ENCODE peak calls at places on chromosome 22, in six cellular contexts. Z is tibial nerve, U is brain microvascular endothelial cell, G is mammary epithelial cell, O is hepatocyte, S is GM23338. L is an unnamed sample.

GRCh38 chr22:40560551-40560950 is 76.0 kb downstream of the MRTFA start:
- DNase-seq in O (no peak), U (peak; percentile 45), S (no peak), G (peak; percentile 21), Z (no peak), L (peak; percentile 44)

GRCh38 chr22:42279425-42280020 is 9.1 kb upstream of the TCF20 start:
- DNase-seq in S (no peak), Z (no peak), G (no peak), O (no peak), U (no peak), L (no peak)

GRCh38 chr22:45565171-45565570 is 62.5 kb downstream of the FBLN1 start:
- DNase-seq in O (no peak), G (no peak), S (no peak), Z (no peak), U (no peak), L (no peak)

GRCh38 chr22:43211941-43212433 is 25.1 kb upstream of the TTLL12 start:
- DNase-seq in Z (no peak), O (no peak), U (no peak), G (no peak), S (no peak), L (no peak)

GRCh38 chr22:29149841-29150555 is 55.7 kb upstream of the EMID1 start:
- DNase-seq in Z (peak; percentile 43), S (no peak), U (no peak), O (no peak), G (no peak), L (no peak)

GRCh38 chr22:33869946-33870345 is 50.3 kb downstream of the LARGE1 start:
- DNase-seq in S (no peak), Z (no peak), G (no peak), U (no peak), O (no peak), L (no peak)

GRCh38 chr22:42990131-42990838 is 24.7 kb downstream of the PACSIN2 start:
- DNase-seq in S (peak; percentile 51), U (peak; percentile 79), O (peak; percentile 72), G (peak; percentile 88), Z (no peak), L (peak; percentile 24)

GRCh38 chr22:46695346-46696224 is 42.5 kb downstream of the CERK start:
- DNase-seq in Z (no peak), S (no peak), G (no peak), O (no peak), U (no peak), L (no peak)

GRCh38 chr22:24686280-24686679 is 83.3 kb downstream of the GGT1 start:
- DNase-seq in S (no peak), Z (no peak), U (no peak), G (no peak), O (no peak), L (no peak)

GRCh38 chr22:40040927-40041326 is 46.2 kb downstream of the FAM83F start:
- DNase-seq in O (peak; percentile 50), S (no peak), G (peak; percentile 67), Z (peak; percentile 51), U (peak; percentile 47), L (no peak)

GRCh38 chr22:45218974-45219373 is 21.7 kb downstream of the KIAA0930 start:
- DNase-seq in O (no peak), G (no peak), S (no peak), U (peak; percentile 17), Z (no peak), L (no peak)

GRCh38 chr22:50184541-50185383 is 951 bp upstream of the TRABD start:
- DNase-seq in Z (no peak), S (peak; percentile 61), G (no peak), U (no peak), O (no peak), L (no peak)

GRCh38 chr22:25564979-25565677 is 653 bp downstream of the GRK3 start:
- DNase-seq in S (peak; percentile 91), U (no peak), G (peak; percentile 41), Z (no peak), O (peak; percentile 27), L (peak; percentile 44)

GRCh38 chr22:33600113-33600512 is 320.2 kb downstream of the LARGE1 start:
- DNase-seq in S (no peak), Z (no peak), G (no peak), O (no peak), U (no peak), L (no peak)

GRCh38 chr22:50243704-50244419 is 961 bp downstream of the TUBGCP6 start:
- DNase-seq in Z (no peak), U (no peak), O (no peak), G (no peak), S (no peak), L (no peak)

GRCh38 chr22:32996702-32997101 is 61.5 kb downstream of the SYN3 start:
- DNase-seq in U (no peak), S (no peak), O (peak; percentile 25), Z (peak; percentile 68), G (peak; percentile 83), L (no peak)

GRCh38 chr22:23204541-23205157 is 24.3 kb downstream of the BCR start:
- DNase-seq in O (no peak), S (no peak), Z (no peak), U (no peak), G (no peak), L (no peak)

GRCh38 chr22:25100972-25101371 is 98.7 kb upstream of the CRYBB3 start:
- DNase-seq in O (no peak), Z (no peak), S (no peak), G (no peak), U (no peak), L (no peak)

GRCh38 chr22:28102413-28102812 is 183.4 kb upstream of the PITPNB start:
- DNase-seq in S (no peak), U (no peak), G (no peak), O (no peak), Z (no peak), L (no peak)

GRCh38 chr22:44685384-44686056 is 16.5 kb upstream of the PRR5 start:
- DNase-seq in Z (no peak), U (peak; percentile 52), G (peak; percentile 97), O (peak; percentile 84), S (peak; percentile 72), L (peak; percentile 82)

GRCh38 chr22:26800858-26801257 is 143.5 kb downstream of the MIAT start:
- DNase-seq in G (no peak), S (peak; percentile 90), Z (no peak), U (peak; percentile 25), O (peak; percentile 52), L (peak; percentile 35)

GRCh38 chr22:45026511-45026910 is 16.7 kb upstream of the PHF21B start:
- DNase-seq in O (no peak), G (no peak), Z (no peak), U (no peak), S (no peak), L (no peak)

GRCh38 chr22:29517215-29517908 is 36.2 kb downstream of the THOC5 start:
- DNase-seq in Z (no peak), S (no peak), G (no peak), O (no peak), U (no peak), L (no peak)

GRCh38 chr22:46007848-46008261 is 30.9 kb upstream of the WNT7B start:
- DNase-seq in O (peak; percentile 40), S (no peak), U (peak; percentile 62), G (peak; percentile 83), Z (peak; percentile 71), L (no peak)

GRCh38 chr22:41263704-41264103 is 22.3 kb downstream of the RANGAP1 start:
- DNase-seq in Z (no peak), G (no peak), O (no peak), U (no peak), S (no peak), L (no peak)

GRCh38 chr22:19292262-19293230 is 1.0 kb upstream of the CLTCL1 start:
- DNase-seq in Z (no peak), U (no peak), S (no peak), O (no peak), G (no peak), L (peak; percentile 19)

GRCh38 chr22:32333141-32333768 is 24.4 kb upstream of the RFPL3 start:
- DNase-seq in O (no peak), G (no peak), Z (no peak), S (no peak), U (no peak), L (no peak)

GRCh38 chr22:42673898-42674390 is 24.8 kb upstream of the CYB5R3 start:
- DNase-seq in S (peak; percentile 37), Z (no peak), O (no peak), U (no peak), G (peak; percentile 51), L (no peak)

GRCh38 chr22:49705631-49706352 is 121.9 kb downstream of the BRD1 start:
- DNase-seq in Z (no peak), O (no peak), U (no peak), G (no peak), S (no peak), L (no peak)

GRCh38 chr22:37202706-37203105 is 9.6 kb downstream of the SSTR3 start:
- DNase-seq in O (no peak), S (no peak), U (no peak), G (no peak), Z (no peak), L (no peak)

GRCh38 chr22:37202001-37202555 is 10.2 kb downstream of the SSTR3 start:
- DNase-seq in U (no peak), S (no peak), Z (no peak), O (no peak), G (no peak), L (no peak)

GRCh38 chr22:37199839-37200161 is 11.8 kb upstream of the C1QTNF6 start:
- DNase-seq in O (peak; percentile 65), G (no peak), Z (no peak), S (peak; percentile 64), U (no peak), L (no peak)

GRCh38 chr22:37199103-37199838 is 11.2 kb upstream of the C1QTNF6 start:
- DNase-seq in Z (peak; percentile 98), O (peak; percentile 98), S (peak; percentile 98), U (peak; percentile 96), G (peak; percentile 94), L (peak; percentile 98)

GRCh38 chr22:37201066-37201820 is 11.0 kb downstream of the SSTR3 start:
- DNase-seq in Z (no peak), S (no peak), U (no peak), G (no peak), O (no peak), L (no peak)
- H3K27ac ChIP-seq in Z (no peak overlapping the region), S (no peak overlapping the region), U (no peak overlapping the region), G (no peak overlapping the region), O (peak overlapping the region; percentile 58), L (no peak overlapping the region)

DNA sequence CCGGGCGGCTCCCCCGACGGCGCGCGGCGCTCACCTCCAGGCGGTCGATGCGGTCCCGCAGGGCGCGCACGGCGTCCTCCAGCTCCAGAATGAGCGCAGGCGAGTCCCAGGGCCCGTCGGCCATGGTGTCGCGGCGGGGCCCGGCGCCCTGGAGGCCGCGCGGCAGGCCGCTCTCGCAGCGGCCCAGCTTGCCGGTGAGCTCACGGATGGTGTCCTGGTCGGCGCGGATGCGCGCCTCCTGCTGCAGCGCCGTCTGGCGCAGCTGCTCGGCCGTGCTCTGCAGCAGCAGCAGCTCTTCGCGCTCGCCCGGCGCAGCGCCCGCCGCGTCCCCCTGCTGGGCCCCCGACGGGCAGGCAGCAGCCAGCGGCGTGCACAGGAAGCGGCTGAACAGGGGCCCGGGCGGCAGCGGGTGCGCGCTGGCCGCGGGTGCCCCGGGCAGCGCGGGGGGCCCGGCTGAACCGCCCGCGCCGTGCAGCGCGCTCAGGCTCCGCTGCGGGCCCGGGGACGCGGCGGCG is 570 bp downstream of the NPTXR start:
- DNase-seq in Z (no peak), U (peak; percentile 22), O (peak; percentile 92), S (peak; percentile 73), G (peak; percentile 56), L (peak; percentile 70)
- H3K4me3 ChIP-seq in Z (peak overlapping the region; percentile 51), U (peak overlapping the region; percentile 17), O (peak overlapping the region; percentile 90), S (peak overlapping the region; percentile 66), G (peak overlapping the region; percentile 17), L (peak overlapping the region; percentile 46)

GRCh38 chr22:17334983-17335382 is 34.3 kb upstream of the CECR2 start:
- DNase-seq in G (no peak), S (no peak), U (no peak), O (no peak), Z (no peak), L (no peak)
- H3K27ac ChIP-seq in G (no peak overlapping the region), S (no peak overlapping the region), U (no peak overlapping the region), O (no peak overlapping the region), Z (no peak overlapping the region), L (no peak overlapping the region)

GRCh38 chr22:31269892-31270574 is 22.3 kb downstream of the PIK3IP1 start:
- DNase-seq in O (no peak), Z (no peak), S (peak; percentile 79), G (no peak), U (no peak), L (no peak)
- H3K4me3 ChIP-seq in O (no peak overlapping the region), Z (no peak overlapping the region), S (peak overlapping the region; percentile 27), G (no peak overlapping the region), U (no peak overlapping the region), L (no peak overlapping the region)

L was measured in WERI-Rb-1.